ENCODE peak calls at places on chromosomes 7 and 10, in eight cellular contexts. P is left ventricle myocardium superior; J is endothelial cell; T is activated CD4-positive, alpha-beta memory T cell treated with anti-CD3 and anti-CD28 coated beads for 36 hours; W is SW 1271; Y is transverse colon; Q is activated T-cell treated with anti-CD3 and anti-CD28 coated beads for 1 hour; K is hepatocyte. G is an unnamed sample.

GRCh38 chr10:90658791-90659190 is 199.0 kb downstream of the HTR7 start:
- DNase-seq in K (no peak), Y (no peak), Q (no peak), W (no peak), P (no peak), T (no peak), J (peak), G (no peak)

GRCh38 chr7:2651336-2651735 is 19.6 kb downstream of the TTYH3 start:
- DNase-seq in Q (no peak), P (no peak), K (no peak), W (no peak), T (no peak), Y (no peak), J (no peak), G (no peak)

GRCh38 chr7:111560773-111561658 is 1.3 kb downstream of the IMMP2L start:
- DNase-seq in P (no peak), J (no peak), Q (no peak), K (peak), Y (no peak), T (no peak), W (no peak), G (peak)

GRCh38 chr7:34087892-34088891 is 182.9 kb downstream of the BMPER start:
- DNase-seq in T (no peak), K (peak), W (no peak), Q (no peak), J (peak), P (no peak), Y (peak), G (peak)

GRCh38 chr10:131949041-131949862 is 32.5 kb downstream of the BNIP3 start:
- DNase-seq in Y (no peak), J (no peak), T (no peak), K (no peak), Q (no peak), P (no peak), W (no peak), G (peak)

GRCh38 chr7:105773030-105773460 is 103.4 kb downstream of the ATXN7L1 start:
- DNase-seq in P (no peak), W (no peak), J (no peak), Q (no peak), Y (no peak), K (no peak), T (no peak), G (no peak)

GRCh38 chr7:129615018-129615417 is 3.5 kb downstream of the NRF1 start:
- DNase-seq in J (no peak), P (no peak), Q (no peak), W (no peak), Y (no peak), K (no peak), T (peak), G (no peak)

GRCh38 chr7:18708204-18708603 is 212.7 kb downstream of the HDAC9 start:
- DNase-seq in Y (no peak), K (no peak), T (no peak), P (no peak), W (no peak), J (no peak), Q (no peak), G (no peak)

GRCh38 chr10:110002801-110003523 is 4.8 kb upstream of the ADD3 start:
- DNase-seq in K (no peak), P (no peak), J (no peak), Q (no peak), Y (peak), T (no peak), W (no peak), G (no peak)

GRCh38 chr10:5943536-5943935 is 33.8 kb downstream of the IL15RA start:
- DNase-seq in Y (no peak), K (no peak), T (no peak), P (peak), Q (no peak), J (no peak), W (no peak), G (peak)

GRCh38 chr7:96987719-96988118 is 17.6 kb upstream of the DLX6 start:
- DNase-seq in Q (no peak), J (no peak), Y (no peak), T (no peak), W (no peak), P (no peak), K (no peak), G (no peak)

GRCh38 chr10:92688927-92689662 is 660 bp upstream of the HHEX start:
- DNase-seq in Y (peak), J (peak), P (peak), W (no peak), Q (no peak), T (peak), K (peak), G (peak)

GRCh38 chr7:48637382-48637781 is 287.0 kb upstream of the CDC14C start:
- DNase-seq in Y (no peak), P (no peak), K (no peak), J (no peak), Q (no peak), W (no peak), T (no peak), G (no peak)

GRCh38 chr10:128060341-128060851 is 65.8 kb downstream of the MKI67 start:
- DNase-seq in Y (no peak), W (no peak), J (no peak), Q (no peak), K (no peak), T (no peak), P (no peak), G (no peak)

GRCh38 chr7:6232130-6232529 is 40.3 kb downstream of the CYTH3 start:
- DNase-seq in P (no peak), Y (no peak), K (no peak), J (no peak), W (no peak), T (no peak), Q (no peak), G (no peak)

GRCh38 chr7:21980921-21981320 is 35.2 kb upstream of the CDCA7L start:
- DNase-seq in W (no peak), P (no peak), T (no peak), J (no peak), Y (no peak), Q (no peak), K (no peak), G (no peak)

GRCh38 chr10:36448760-36449681 is 676.4 kb upstream of the ANKRD30A start:
- DNase-seq in J (no peak), K (no peak), T (no peak), Q (no peak), W (no peak), Y (no peak), P (no peak), G (no peak)

GRCh38 chr7:311131-311680 is 21.2 kb downstream of the FOXL3 start:
- DNase-seq in P (no peak), K (no peak), W (no peak), T (no peak), Q (no peak), Y (no peak), J (no peak), G (no peak)

GRCh38 chr10:76618171-76618570 is 1019.4 kb downstream of the KCNMA1 start:
- DNase-seq in W (no peak), J (no peak), T (no peak), Q (no peak), K (no peak), Y (no peak), P (no peak), G (no peak)

GRCh38 chr7:120043250-120043649 is 229.7 kb upstream of the KCND2 start:
- DNase-seq in W (no peak), Q (no peak), Y (no peak), J (no peak), T (no peak), P (no peak), K (no peak), G (no peak)

GRCh38 chr10:71697938-71698709 is 21.5 kb downstream of the C10orf105 start:
- DNase-seq in W (no peak), T (peak), J (no peak), Q (no peak), P (no peak), Y (no peak), K (no peak), G (no peak)

GRCh38 chr7:74612015-74612829 is 45.3 kb upstream of the GTF2I start:
- DNase-seq in W (no peak), K (no peak), Y (no peak), Q (no peak), T (no peak), J (no peak), P (no peak), G (peak)

GRCh38 chr7:111238891-111239290 is 148.0 kb downstream of the LRRN3 start:
- DNase-seq in K (no peak), J (no peak), T (no peak), P (no peak), Q (no peak), Y (no peak), W (no peak), G (no peak)

GRCh38 chr7:15215611-15216010 is 313.1 kb upstream of the DGKB start:
- DNase-seq in J (no peak), Q (no peak), W (no peak), T (no peak), K (no peak), Y (no peak), P (no peak), G (no peak)

GRCh38 chr10:26799342-26799741 is 61.4 kb downstream of the ABI1 start:
- DNase-seq in J (no peak), K (no peak), P (no peak), W (no peak), Y (peak), T (no peak), Q (no peak), G (no peak)

GRCh38 chr10:126468876-126469643 is 80.8 kb upstream of the ADAM12 start:
- DNase-seq in K (no peak), W (no peak), Q (no peak), P (no peak), J (no peak), T (no peak), Y (no peak), G (no peak)

GRCh38 chr7:41093141-41093540 is 609.7 kb downstream of the INHBA start:
- DNase-seq in K (no peak), T (no peak), J (no peak), Q (no peak), Y (no peak), W (no peak), P (no peak), G (no peak)

GRCh38 chr10:2985729-2986232 is 81.6 kb upstream of the PFKP start:
- DNase-seq in K (peak), W (no peak), Y (peak), T (no peak), P (no peak), J (no peak), Q (no peak), G (peak)

GRCh38 chr7:151736403-151736909 is 140.5 kb downstream of the PRKAG2 start:
- DNase-seq in T (no peak), J (peak), K (peak), W (peak), Y (peak), Q (no peak), P (peak), G (peak)

GRCh38 chr10:16950686-16951681 is 133.8 kb upstream of the RSU1 start:
- DNase-seq in T (no peak), K (peak), Q (no peak), P (no peak), W (no peak), Y (no peak), J (peak), G (no peak)

GRCh38 chr10:18164771-18165361 is 24.6 kb downstream of the CACNB2 start:
- DNase-seq in Q (no peak), Y (no peak), W (no peak), T (no peak), J (no peak), K (peak), P (no peak), G (peak)

G was measured in body of pancreas.